ENCODE peak calls at places on chromosomes 6 and 20, in nine cellular contexts. Z, B, N, D, H, F, R, S and U are unnamed samples.

GRCh38 chr6:44116643-44117382 is 10.4 kb downstream of the MRPL14 start:
- DNase-seq in H (peak; percentile 94), R (no peak), N (no peak), B (no peak), S (no peak), D (no peak), F (no peak), Z (no peak), U (no peak)

GRCh38 chr6:28683945-28684538 is 158.4 kb downstream of the GPX5 start:
- DNase-seq in F (no peak), B (no peak), S (no peak), H (peak; percentile 8), D (peak; percentile 27), N (no peak), Z (no peak), R (no peak), U (peak; percentile 70)

GRCh38 chr6:44056392-44057237 is 70.6 kb downstream of the MRPL14 start:
- DNase-seq in B (peak; percentile 72), F (peak; percentile 74), S (no peak), H (peak; percentile 83), R (peak; percentile 97), Z (peak; percentile 70), N (no peak), D (no peak), U (peak; percentile 93)

GRCh38 chr6:167244991-167245390 is 46.1 kb upstream of the UNC93A start:
- DNase-seq in S (no peak), Z (no peak), H (no peak), R (no peak), F (no peak), B (no peak), D (no peak), N (no peak), U (no peak)

GRCh38 chr6:52454556-52454955 is 34.4 kb downstream of the EFHC1 start:
- DNase-seq in R (no peak), B (no peak), D (no peak), H (peak; percentile 73), N (no peak), F (no peak), Z (no peak), S (no peak), U (peak; percentile 45)

GRCh38 chr20:31523361-31524283 is 9.4 kb downstream of the HM13 start:
- DNase-seq in N (no peak), S (no peak), F (peak; percentile 21), Z (peak; percentile 34), B (no peak), H (peak; percentile 61), R (no peak), D (no peak), U (no peak)

GRCh38 chr6:74170118-74170517 is 474.1 kb downstream of the CD109 start:
- DNase-seq in D (no peak), B (no peak), F (no peak), S (no peak), R (no peak), H (peak; percentile 83), N (no peak), Z (no peak), U (no peak)

GRCh38 chr6:98124176-98124575 is 710.2 kb upstream of the POU3F2 start:
- DNase-seq in R (no peak), H (peak; percentile 86), F (no peak), S (no peak), Z (no peak), D (no peak), N (no peak), B (no peak), U (peak; percentile 3)

GRCh38 chr20:25064561-25064960 is 6.6 kb upstream of the ACSS1 start:
- DNase-seq in B (no peak), D (no peak), Z (no peak), H (no peak), R (no peak), F (no peak), S (peak; percentile 6), N (no peak), U (no peak)

GRCh38 chr6:163419413-163420314 is 5.1 kb downstream of the QKI start:
- DNase-seq in F (no peak), R (no peak), D (no peak), B (no peak), S (no peak), N (no peak), Z (no peak), H (peak; percentile 68), U (peak; percentile 32)

GRCh38 chr6:82419859-82420258 is 56.2 kb downstream of the TPBG start:
- DNase-seq in H (no peak), D (no peak), Z (no peak), R (no peak), B (no peak), N (no peak), S (no peak), F (no peak), U (no peak)

GRCh38 chr6:89375427-89375868 is 22.9 kb upstream of the UBE2J1 start:
- DNase-seq in H (no peak), Z (peak; percentile 41), F (peak; percentile 35), B (peak; percentile 25), N (no peak), D (peak; percentile 87), R (peak; percentile 15), S (peak; percentile 81), U (peak; percentile 57)

GRCh38 chr6:1190361-1190760 is 121.5 kb upstream of the FOXQ1 start:
- DNase-seq in N (no peak), S (no peak), H (peak; percentile 58), F (no peak), Z (no peak), D (no peak), B (no peak), R (no peak), U (peak; percentile 87)

GRCh38 chr6:112910256-112910655 is 563.1 kb downstream of the RFPL4B start:
- DNase-seq in H (peak; percentile 71), S (no peak), N (no peak), F (no peak), B (no peak), R (no peak), Z (no peak), D (no peak), U (no peak)

GRCh38 chr6:125780540-125781306 is 10.0 kb upstream of the NCOA7 start:
- DNase-seq in D (no peak), B (peak; percentile 45), R (peak; percentile 31), S (peak; percentile 54), F (peak; percentile 44), H (peak; percentile 63), Z (peak; percentile 59), N (peak; percentile 73), U (peak; percentile 92)

GRCh38 chr6:32847795-32848194 is 3.9 kb upstream of the PSMB8 start:
- DNase-seq in H (no peak), S (no peak), Z (no peak), R (no peak), F (no peak), D (no peak), B (no peak), N (no peak), U (no peak)
- TF ChIP-seq CTCF in H (no peak), S (no peak), Z (no peak), R (no peak), F (no peak), D (no peak), B (no peak), N (no peak), U (no peak)

GRCh38 chr20:57711311-57711712 is 1.5 kb upstream of the PMEPA1 start:
- DNase-seq in N (peak; percentile 78), H (no peak), F (no peak), S (no peak), D (no peak), B (no peak), R (no peak), Z (no peak), U (no peak)
- TF ChIP-seq CTCF in N (no peak), H (no peak), F (no peak), S (no peak), D (no peak), B (no peak), R (no peak), Z (no peak), U (no peak)

GRCh38 chr6:142868917-142869316 is 76.1 kb downstream of the HIVEP2 start:
- DNase-seq in S (no peak), N (no peak), Z (no peak), F (no peak), H (no peak), R (no peak), B (no peak), D (no peak), U (no peak)

GRCh38 chr6:142867355-142867801 is 77.6 kb downstream of the HIVEP2 start:
- DNase-seq in H (peak; percentile 36), F (no peak), B (no peak), Z (no peak), D (no peak), N (no peak), R (no peak), S (no peak), U (no peak)

GRCh38 chr6:142861711-142862110 is 83.3 kb downstream of the HIVEP2 start:
- DNase-seq in R (no peak), D (no peak), B (no peak), H (no peak), N (no peak), Z (no peak), S (no peak), F (no peak), U (no peak)

GRCh38 chr6:142867988-142868818 is 76.8 kb downstream of the HIVEP2 start:
- DNase-seq in F (no peak), B (no peak), S (no peak), H (peak; percentile 95), R (no peak), N (no peak), D (no peak), Z (no peak), U (no peak)

DNA sequence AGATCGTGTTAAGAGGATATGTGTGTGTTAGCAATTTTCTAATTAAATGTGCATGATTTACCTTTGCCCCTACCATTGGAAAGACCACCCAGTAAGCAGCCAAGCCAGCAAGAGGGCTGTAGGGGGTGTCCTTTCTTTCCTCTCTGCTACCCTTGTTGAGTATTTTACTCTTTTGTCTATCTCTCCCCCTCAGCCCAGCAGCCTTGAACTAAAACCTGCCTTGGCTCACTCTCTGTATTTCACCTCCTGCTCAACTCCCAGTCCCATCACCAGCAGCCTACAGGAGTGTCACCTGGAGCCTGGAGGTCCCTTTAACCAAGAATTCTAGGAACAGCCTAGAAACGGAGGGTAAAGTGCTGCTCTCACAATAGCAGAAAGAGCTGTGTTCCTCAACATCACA is 81.0 kb downstream of the HIVEP2 start:
- DNase-seq in R (no peak), F (no peak), D (no peak), N (no peak), Z (no peak), S (no peak), B (no peak), H (no peak), U (no peak)
- TF ChIP-seq CTCF in R (no peak), F (no peak), D (no peak), N (no peak), Z (no peak), S (no peak), B (no peak), H (no peak), U (no peak)

DNA sequence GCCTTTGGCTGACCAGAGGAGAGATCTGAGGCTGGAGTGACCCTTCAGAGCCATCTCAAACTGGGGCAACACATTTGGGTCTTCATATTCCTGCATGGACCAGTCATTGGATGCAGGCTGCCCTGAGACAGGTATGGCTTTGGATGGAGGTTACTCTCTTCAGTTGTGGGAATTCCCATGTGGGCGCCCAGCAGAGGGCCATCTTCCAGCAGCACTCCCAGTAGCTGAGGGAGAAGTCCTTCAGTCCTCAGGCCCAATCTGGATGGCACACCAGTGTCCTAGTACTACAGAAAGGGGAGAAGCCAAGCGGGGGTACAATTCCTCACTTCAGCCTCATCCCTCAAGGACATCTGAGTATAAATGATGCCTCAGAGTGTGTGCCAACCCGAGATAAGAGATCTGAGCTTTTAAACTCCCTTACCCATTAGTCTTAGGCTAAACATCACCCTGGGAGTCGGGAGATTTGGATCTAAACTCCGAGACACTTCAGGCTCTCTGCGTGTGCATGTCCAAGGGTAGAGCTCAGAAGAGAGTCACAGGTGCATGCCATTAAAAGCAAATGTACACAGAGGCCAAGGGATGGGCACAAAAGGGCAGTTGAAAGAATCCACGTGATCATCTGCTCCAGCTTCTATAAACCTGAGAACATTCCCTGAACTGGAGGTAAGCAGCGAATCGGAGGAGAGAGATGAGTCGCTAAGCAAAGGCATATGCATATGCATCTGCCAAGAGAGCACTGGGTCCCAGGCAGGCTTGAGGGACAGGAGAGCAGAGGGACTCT is 204.6 kb downstream of the CD83 start:
- DNase-seq in Z (peak; percentile 20), F (no peak), H (no peak), S (no peak), B (peak; percentile 22), R (no peak), D (peak; percentile 34), N (no peak), U (peak; percentile 26)
- TF ChIP-seq CTCF in Z (peak; percentile 32), F (peak; percentile 27), H (no peak), S (no peak), B (peak; percentile 43), R (no peak), D (no peak), N (no peak), U (peak; percentile 11)